ENCODE peak calls at places on chromosomes 5 and 9, in ten cellular contexts. One of them, this sample, is unnamed.

GRCh38 chr9:31908158-31908890 is 476.1 kb upstream of the ACO1 start:
- DNase-seq in brain microvascular endothelial cell: no peak
- DNase-seq in upper lobe of left lung: no peak
- DNase-seq in epithelial cell of esophagus: peak
- DNase-seq in cardiac fibroblast: no peak
- DNase-seq in K562: no peak
- DNase-seq in adrenal gland: no peak
- DNase-seq in colonic mucosa: no peak
- DNase-seq in GM06990: peak
- DNase-seq in dorsolateral prefrontal cortex: no peak
- DNase-seq in this sample: no peak

GRCh38 chr9:21465859-21466518 is 16.1 kb downstream of the IFNE start:
- DNase-seq in colonic mucosa: peak
- DNase-seq in cardiac fibroblast: peak
- DNase-seq in brain microvascular endothelial cell: peak
- DNase-seq in GM06990: no peak
- DNase-seq in K562: no peak
- DNase-seq in dorsolateral prefrontal cortex: no peak
- DNase-seq in upper lobe of left lung: no peak
- DNase-seq in epithelial cell of esophagus: peak
- DNase-seq in adrenal gland: no peak
- DNase-seq in this sample: no peak

GRCh38 chr9:117535439-117535838 is 120.6 kb upstream of the ASTN2 start:
- DNase-seq in K562: no peak
- DNase-seq in colonic mucosa: no peak
- DNase-seq in GM06990: no peak
- DNase-seq in upper lobe of left lung: no peak
- DNase-seq in cardiac fibroblast: no peak
- DNase-seq in brain microvascular endothelial cell: no peak
- DNase-seq in epithelial cell of esophagus: no peak
- DNase-seq in dorsolateral prefrontal cortex: no peak
- DNase-seq in adrenal gland: no peak
- DNase-seq in this sample: peak

GRCh38 chr5:171168177-171168576 is 140.9 kb upstream of the TLX3 start:
- DNase-seq in K562: no peak
- DNase-seq in adrenal gland: no peak
- DNase-seq in colonic mucosa: no peak
- DNase-seq in GM06990: no peak
- DNase-seq in upper lobe of left lung: no peak
- DNase-seq in cardiac fibroblast: no peak
- DNase-seq in brain microvascular endothelial cell: no peak
- DNase-seq in epithelial cell of esophagus: no peak
- DNase-seq in dorsolateral prefrontal cortex: no peak
- DNase-seq in this sample: no peak

GRCh38 chr5:65925601-65926275 is 637 bp upstream of the ERBIN start:
- DNase-seq in K562: peak
- DNase-seq in GM06990: peak
- DNase-seq in dorsolateral prefrontal cortex: peak
- DNase-seq in epithelial cell of esophagus: peak
- DNase-seq in colonic mucosa: peak
- DNase-seq in adrenal gland: peak
- DNase-seq in upper lobe of left lung: peak
- DNase-seq in brain microvascular endothelial cell: peak
- DNase-seq in cardiac fibroblast: peak
- DNase-seq in this sample: peak

GRCh38 chr5:1212881-1213280 is 11.5 kb downstream of the SLC6A19 start:
- DNase-seq in colonic mucosa: no peak
- DNase-seq in K562: no peak
- DNase-seq in adrenal gland: no peak
- DNase-seq in dorsolateral prefrontal cortex: no peak
- DNase-seq in epithelial cell of esophagus: no peak
- DNase-seq in upper lobe of left lung: no peak
- DNase-seq in cardiac fibroblast: no peak
- DNase-seq in brain microvascular endothelial cell: no peak
- DNase-seq in GM06990: no peak
- DNase-seq in this sample: no peak

GRCh38 chr5:14685757-14686156 is 21.2 kb downstream of the OTULIN start:
- DNase-seq in cardiac fibroblast: peak
- DNase-seq in dorsolateral prefrontal cortex: no peak
- DNase-seq in brain microvascular endothelial cell: peak
- DNase-seq in GM06990: peak
- DNase-seq in epithelial cell of esophagus: peak
- DNase-seq in upper lobe of left lung: no peak
- DNase-seq in K562: no peak
- DNase-seq in colonic mucosa: peak
- DNase-seq in adrenal gland: peak
- DNase-seq in this sample: peak

GRCh38 chr9:123097709-123098459 is 64.4 kb downstream of the GPR21 start:
- DNase-seq in upper lobe of left lung: no peak
- DNase-seq in adrenal gland: no peak
- DNase-seq in K562: no peak
- DNase-seq in epithelial cell of esophagus: no peak
- DNase-seq in dorsolateral prefrontal cortex: no peak
- DNase-seq in brain microvascular endothelial cell: no peak
- DNase-seq in colonic mucosa: no peak
- DNase-seq in GM06990: no peak
- DNase-seq in cardiac fibroblast: no peak
- DNase-seq in this sample: no peak

GRCh38 chr5:150513375-150514309 is 5.7 kb downstream of the NDST1 start:
- DNase-seq in epithelial cell of esophagus: no peak
- DNase-seq in upper lobe of left lung: no peak
- DNase-seq in GM06990: no peak
- DNase-seq in brain microvascular endothelial cell: no peak
- DNase-seq in colonic mucosa: no peak
- DNase-seq in cardiac fibroblast: no peak
- DNase-seq in K562: peak
- DNase-seq in adrenal gland: no peak
- DNase-seq in dorsolateral prefrontal cortex: peak
- DNase-seq in this sample: peak

GRCh38 chr9:121991305-121991661 is 101.8 kb downstream of the TTLL11 start:
- DNase-seq in adrenal gland: no peak
- DNase-seq in K562: no peak
- DNase-seq in epithelial cell of esophagus: no peak
- DNase-seq in upper lobe of left lung: no peak
- DNase-seq in colonic mucosa: no peak
- DNase-seq in brain microvascular endothelial cell: no peak
- DNase-seq in GM06990: no peak
- DNase-seq in dorsolateral prefrontal cortex: no peak
- DNase-seq in cardiac fibroblast: no peak
- DNase-seq in this sample: no peak

GRCh38 chr5:59036274-59036961 is 453.5 kb downstream of the RAB3C start:
- DNase-seq in cardiac fibroblast: peak
- DNase-seq in epithelial cell of esophagus: peak
- DNase-seq in upper lobe of left lung: peak
- DNase-seq in dorsolateral prefrontal cortex: no peak
- DNase-seq in adrenal gland: no peak
- DNase-seq in K562: no peak
- DNase-seq in GM06990: no peak
- DNase-seq in brain microvascular endothelial cell: peak
- DNase-seq in colonic mucosa: peak
- DNase-seq in this sample: peak

GRCh38 chr5:131633830-131634229 is 1.2 kb downstream of the RAPGEF6 start:
- DNase-seq in adrenal gland: no peak
- DNase-seq in brain microvascular endothelial cell: no peak
- DNase-seq in cardiac fibroblast: no peak
- DNase-seq in GM06990: no peak
- DNase-seq in upper lobe of left lung: no peak
- DNase-seq in dorsolateral prefrontal cortex: no peak
- DNase-seq in colonic mucosa: no peak
- DNase-seq in K562: no peak
- DNase-seq in epithelial cell of esophagus: no peak
- DNase-seq in this sample: no peak

GRCh38 chr5:91957671-91958070 is 574.6 kb upstream of the ARRDC3 start:
- DNase-seq in colonic mucosa: no peak
- DNase-seq in dorsolateral prefrontal cortex: no peak
- DNase-seq in upper lobe of left lung: no peak
- DNase-seq in cardiac fibroblast: peak
- DNase-seq in K562: no peak
- DNase-seq in epithelial cell of esophagus: peak
- DNase-seq in adrenal gland: peak
- DNase-seq in brain microvascular endothelial cell: peak
- DNase-seq in GM06990: no peak
- DNase-seq in this sample: no peak

GRCh38 chr5:134136221-134136631 is 21.7 kb downstream of the TCF7 start:
- DNase-seq in cardiac fibroblast: no peak
- DNase-seq in epithelial cell of esophagus: no peak
- DNase-seq in K562: no peak
- DNase-seq in brain microvascular endothelial cell: no peak
- DNase-seq in GM06990: no peak
- DNase-seq in adrenal gland: no peak
- DNase-seq in colonic mucosa: no peak
- DNase-seq in dorsolateral prefrontal cortex: peak
- DNase-seq in upper lobe of left lung: peak
- DNase-seq in this sample: no peak

GRCh38 chr9:35664531-35665470 is at the start of gene ARHGEF39:
- DNase-seq in epithelial cell of esophagus: peak
- DNase-seq in K562: peak
- DNase-seq in brain microvascular endothelial cell: peak
- DNase-seq in GM06990: peak
- DNase-seq in adrenal gland: peak
- DNase-seq in upper lobe of left lung: peak
- DNase-seq in colonic mucosa: peak
- DNase-seq in dorsolateral prefrontal cortex: peak
- DNase-seq in cardiac fibroblast: peak
- DNase-seq in this sample: peak
- TF ChIP-seq CTCF in epithelial cell of esophagus: no peak
- TF ChIP-seq CTCF in K562: peak
- TF ChIP-seq CTCF in brain microvascular endothelial cell: peak
- TF ChIP-seq CTCF in GM06990: peak
- TF ChIP-seq CTCF in adrenal gland: no peak
- TF ChIP-seq CTCF in upper lobe of left lung: no peak
- TF ChIP-seq CTCF in colonic mucosa: no peak
- TF ChIP-seq CTCF in dorsolateral prefrontal cortex: peak
- TF ChIP-seq CTCF in cardiac fibroblast: no peak
- TF ChIP-seq CTCF in this sample: no peak

GRCh38 chr9:95045751-95046150 is 271.8 kb downstream of the FANCC start:
- DNase-seq in brain microvascular endothelial cell: no peak
- DNase-seq in dorsolateral prefrontal cortex: no peak
- DNase-seq in upper lobe of left lung: no peak
- DNase-seq in colonic mucosa: no peak
- DNase-seq in GM06990: no peak
- DNase-seq in K562: no peak
- DNase-seq in epithelial cell of esophagus: no peak
- DNase-seq in cardiac fibroblast: no peak
- DNase-seq in adrenal gland: no peak
- DNase-seq in this sample: no peak

GRCh38 chr9:95053611-95054440 is 263.7 kb downstream of the FANCC start:
- DNase-seq in colonic mucosa: no peak
- DNase-seq in GM06990: no peak
- DNase-seq in adrenal gland: no peak
- DNase-seq in dorsolateral prefrontal cortex: no peak
- DNase-seq in cardiac fibroblast: no peak
- DNase-seq in brain microvascular endothelial cell: no peak
- DNase-seq in upper lobe of left lung: no peak
- DNase-seq in K562: no peak
- DNase-seq in epithelial cell of esophagus: no peak
- DNase-seq in this sample: no peak

GRCh38 chr9:95048225-95049087 is 269.1 kb downstream of the FANCC start:
- DNase-seq in dorsolateral prefrontal cortex: no peak
- DNase-seq in brain microvascular endothelial cell: no peak
- DNase-seq in epithelial cell of esophagus: peak
- DNase-seq in adrenal gland: peak
- DNase-seq in GM06990: peak
- DNase-seq in colonic mucosa: peak
- DNase-seq in upper lobe of left lung: peak
- DNase-seq in K562: peak
- DNase-seq in cardiac fibroblast: peak
- DNase-seq in this sample: peak

GRCh38 chr9:95047452-95048224 is 269.9 kb downstream of the FANCC start:
- DNase-seq in K562: no peak
- DNase-seq in GM06990: no peak
- DNase-seq in upper lobe of left lung: no peak
- DNase-seq in adrenal gland: no peak
- DNase-seq in brain microvascular endothelial cell: no peak
- DNase-seq in dorsolateral prefrontal cortex: no peak
- DNase-seq in epithelial cell of esophagus: no peak
- DNase-seq in cardiac fibroblast: no peak
- DNase-seq in colonic mucosa: no peak
- DNase-seq in this sample: no peak

GRCh38 chr9:95049761-95050160 is 267.7 kb downstream of the FANCC start:
- DNase-seq in GM06990: no peak
- DNase-seq in upper lobe of left lung: no peak
- DNase-seq in cardiac fibroblast: no peak
- DNase-seq in dorsolateral prefrontal cortex: no peak
- DNase-seq in adrenal gland: no peak
- DNase-seq in brain microvascular endothelial cell: no peak
- DNase-seq in K562: peak
- DNase-seq in colonic mucosa: no peak
- DNase-seq in epithelial cell of esophagus: no peak
- DNase-seq in this sample: no peak
- H3K4me3 ChIP-seq in GM06990: no peak
- H3K4me3 ChIP-seq in upper lobe of left lung: peak
- H3K4me3 ChIP-seq in cardiac fibroblast: peak
- H3K4me3 ChIP-seq in dorsolateral prefrontal cortex: peak
- H3K4me3 ChIP-seq in adrenal gland: peak
- H3K4me3 ChIP-seq in brain microvascular endothelial cell: peak
- H3K4me3 ChIP-seq in K562: no peak
- H3K4me3 ChIP-seq in colonic mucosa: no peak
- H3K4me3 ChIP-seq in epithelial cell of esophagus: peak
- H3K4me3 ChIP-seq in this sample: peak

DNA sequence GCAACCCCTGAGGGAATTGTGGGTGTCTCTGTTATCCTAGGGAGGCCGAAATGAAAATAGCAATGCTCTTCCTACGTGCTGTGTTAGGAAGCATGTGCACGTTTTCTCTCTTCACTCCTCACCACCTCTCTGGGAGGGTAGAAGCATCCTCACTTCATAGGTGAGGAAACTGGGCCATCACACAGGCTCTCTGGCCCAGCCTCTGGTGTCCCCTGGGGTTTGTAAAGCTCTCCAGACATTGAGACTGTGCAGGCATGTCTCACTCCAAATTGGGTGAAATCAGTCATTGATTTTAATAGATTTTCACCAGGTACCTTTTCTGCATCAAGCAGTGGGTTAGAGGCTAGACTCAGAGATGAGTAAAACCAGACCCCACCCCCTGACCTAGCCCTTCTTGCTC is 221.8 kb downstream of the PBX3 start:
- DNase-seq in cardiac fibroblast: peak
- DNase-seq in adrenal gland: no peak
- DNase-seq in epithelial cell of esophagus: no peak
- DNase-seq in K562: no peak
- DNase-seq in GM06990: no peak
- DNase-seq in upper lobe of left lung: no peak
- DNase-seq in dorsolateral prefrontal cortex: no peak
- DNase-seq in brain microvascular endothelial cell: no peak
- DNase-seq in colonic mucosa: no peak
- DNase-seq in this sample: no peak
- TF ChIP-seq CTCF in cardiac fibroblast: no peak
- TF ChIP-seq CTCF in adrenal gland: no peak
- TF ChIP-seq CTCF in epithelial cell of esophagus: no peak
- TF ChIP-seq CTCF in K562: no peak
- TF ChIP-seq CTCF in GM06990: no peak
- TF ChIP-seq CTCF in upper lobe of left lung: no peak
- TF ChIP-seq CTCF in dorsolateral prefrontal cortex: no peak
- TF ChIP-seq CTCF in brain microvascular endothelial cell: no peak
- TF ChIP-seq CTCF in colonic mucosa: no peak
- TF ChIP-seq CTCF in this sample: no peak

DNA sequence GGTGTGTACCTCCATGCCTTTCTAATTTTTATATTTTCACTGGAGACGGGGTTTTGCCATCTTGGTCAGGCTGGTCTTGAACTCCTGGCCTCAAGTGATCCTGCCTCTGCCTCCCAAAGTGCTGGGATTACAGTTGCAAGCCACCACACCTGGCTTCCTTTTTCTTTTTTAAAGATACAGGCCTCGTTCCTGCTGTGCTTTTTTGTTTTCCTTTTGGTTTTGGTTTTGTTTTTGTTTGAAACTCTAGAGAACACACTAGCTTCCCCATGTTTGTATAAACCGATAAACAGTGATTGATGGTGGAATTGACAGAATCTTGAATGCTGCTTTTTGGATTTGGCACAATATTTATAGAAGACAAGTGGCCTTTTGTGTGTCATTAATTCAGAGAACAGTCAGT is 1603.4 kb downstream of the MAT2B start:
- DNase-seq in upper lobe of left lung: no peak
- DNase-seq in colonic mucosa: no peak
- DNase-seq in K562: no peak
- DNase-seq in dorsolateral prefrontal cortex: no peak
- DNase-seq in adrenal gland: no peak
- DNase-seq in GM06990: no peak
- DNase-seq in epithelial cell of esophagus: no peak
- DNase-seq in brain microvascular endothelial cell: no peak
- DNase-seq in cardiac fibroblast: no peak
- DNase-seq in this sample: no peak
- H3K4me3 ChIP-seq in upper lobe of left lung: no peak
- H3K4me3 ChIP-seq in colonic mucosa: no peak
- H3K4me3 ChIP-seq in K562: no peak
- H3K4me3 ChIP-seq in dorsolateral prefrontal cortex: no peak
- H3K4me3 ChIP-seq in adrenal gland: no peak
- H3K4me3 ChIP-seq in GM06990: no peak
- H3K4me3 ChIP-seq in epithelial cell of esophagus: no peak
- H3K4me3 ChIP-seq in brain microvascular endothelial cell: no peak
- H3K4me3 ChIP-seq in cardiac fibroblast: no peak
- H3K4me3 ChIP-seq in this sample: no peak

This sample was measured in Caco-2.